ENCODE peak calls at places on chromosome 13, in six cellular contexts. C is choroid plexus epithelial cell, W is tibial artery, A is AG04450, B is Peyer's patch, R is heart left ventricle. U is an unnamed sample.

GRCh38 chr13:111907341-111907880 is 159.5 kb upstream of the SOX1 start:
- DNase-seq in R (no peak), W (no peak), C (no peak), B (peak), A (no peak), U (no peak)

GRCh38 chr13:79290595-79291244 is 115.3 kb downstream of the RBM26 start:
- DNase-seq in B (no peak), C (no peak), A (no peak), R (no peak), W (no peak), U (no peak)

GRCh38 chr13:38796890-38797289 is 110.0 kb downstream of the FREM2 start:
- DNase-seq in B (no peak), R (no peak), C (no peak), W (no peak), A (no peak), U (no peak)

GRCh38 chr13:107847406-107847805 is 367.9 kb downstream of the LIG4 start:
- DNase-seq in B (no peak), W (no peak), A (no peak), R (no peak), C (peak), U (no peak)

GRCh38 chr13:73578251-73578875 is 519.6 kb downstream of the KLF5 start:
- DNase-seq in R (no peak), B (no peak), W (no peak), C (peak), A (no peak), U (peak)

GRCh38 chr13:43307921-43308433 is 284.6 kb downstream of the DNAJC15 start:
- DNase-seq in C (peak), B (peak), W (peak), A (peak), R (peak), U (peak)

GRCh38 chr13:37914781-37915391 is 45.3 kb upstream of the TRPC4 start:
- DNase-seq in C (peak), R (no peak), A (no peak), W (no peak), B (no peak), U (peak)

GRCh38 chr13:99657848-99658265 is 156.6 kb downstream of the TM9SF2 start:
- DNase-seq in C (peak), W (peak), R (no peak), A (no peak), B (peak), U (peak)

GRCh38 chr13:62837895-62838294 is 1422.2 kb upstream of the PCDH20 start:
- DNase-seq in B (no peak), C (peak), R (no peak), W (no peak), A (peak), U (peak)

GRCh38 chr13:40508112-40508511 is 158.3 kb downstream of the FOXO1 start:
- DNase-seq in R (no peak), W (no peak), B (no peak), C (peak), A (no peak), U (peak)

GRCh38 chr13:68816715-68817114 is 1290.9 kb upstream of the ATXN8OS start:
- DNase-seq in B (no peak), W (no peak), A (no peak), R (no peak), C (no peak), U (no peak)

GRCh38 chr13:21081926-21082325 is 20.5 kb upstream of the LATS2 start:
- DNase-seq in R (no peak), W (no peak), C (no peak), B (no peak), A (no peak), U (no peak)

GRCh38 chr13:49625392-49626137 is 2.7 kb upstream of the ARL11 start:
- DNase-seq in A (no peak), C (peak), B (no peak), R (peak), W (no peak), U (no peak)

GRCh38 chr13:32417995-32418394 is 9.9 kb downstream of the N4BP2L1 start:
- DNase-seq in A (no peak), W (no peak), B (no peak), R (no peak), C (no peak), U (no peak)

GRCh38 chr13:32413284-32413683 is 14.6 kb downstream of the N4BP2L1 start:
- DNase-seq in R (no peak), B (no peak), C (no peak), W (no peak), A (no peak), U (no peak)

GRCh38 chr13:32414580-32414979 is 13.3 kb downstream of the N4BP2L1 start:
- DNase-seq in A (no peak), R (no peak), B (no peak), C (no peak), W (no peak), U (no peak)

GRCh38 chr13:32419862-32420261 is 8.1 kb downstream of the N4BP2L1 start:
- DNase-seq in W (no peak), R (no peak), C (no peak), B (no peak), A (no peak), U (no peak)

GRCh38 chr13:32415019-32415418 is 12.9 kb downstream of the N4BP2L1 start:
- DNase-seq in R (no peak), C (peak), A (no peak), W (no peak), B (no peak), U (peak)
- TF ChIP-seq CTCF in R (no peak), C (peak), A (peak), W (no peak), B (peak), U (peak)

GRCh38 chr13:27971776-27972618 is 2.9 kb upstream of the CDX2 start:
- DNase-seq in R (no peak), W (peak), A (no peak), B (no peak), C (no peak), U (no peak)
- H3K4me3 ChIP-seq in R (no peak), W (no peak), A (no peak), B (no peak), C (no peak), U (no peak)

DNA sequence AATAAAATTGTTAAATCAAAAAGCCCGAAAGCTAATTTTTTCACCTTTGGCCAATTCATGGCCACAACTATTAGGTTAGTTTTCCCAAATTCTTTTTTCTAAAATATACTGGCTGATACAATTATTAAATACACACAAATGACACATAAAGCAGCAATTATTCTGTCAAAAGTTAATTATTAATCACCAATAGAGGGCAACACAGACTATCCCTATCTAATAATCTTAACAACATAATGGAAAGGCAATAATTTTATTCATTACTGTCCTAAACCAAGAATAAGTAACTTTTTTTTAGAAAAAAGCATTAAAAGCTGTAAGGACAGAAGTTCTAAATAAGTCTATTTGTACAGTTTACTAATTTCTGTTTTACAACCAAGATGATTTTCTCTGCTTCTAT is 51.7 kb downstream of the KATNAL1 start:
- DNase-seq in C (no peak), W (no peak), B (no peak), R (no peak), A (no peak), U (peak)
- TF ChIP-seq CTCF in C (peak), W (no peak), B (peak), R (no peak), A (no peak), U (no peak)

GRCh38 chr13:36548129-36548528 is 115.8 kb downstream of the CCNA1 start:
- DNase-seq in B (no peak), A (no peak), W (no peak), C (no peak), R (no peak), U (no peak)
- H3K4me3 ChIP-seq in B (no peak), A (no peak), W (no peak), C (no peak), R (no peak), U (no peak)

GRCh38 chr13:50712469-50712868 is 131.0 kb downstream of the DLEU7 start:
- DNase-seq in B (no peak), A (no peak), R (no peak), W (no peak), C (peak), U (no peak)

GRCh38 chr13:50715402-50716146 is 127.9 kb downstream of the DLEU7 start:
- DNase-seq in C (no peak), A (no peak), B (no peak), W (peak), R (peak), U (no peak)

GRCh38 chr13:50712882-50713281 is 130.6 kb downstream of the DLEU7 start:
- DNase-seq in R (no peak), W (no peak), C (no peak), B (no peak), A (no peak), U (no peak)

GRCh38 chr13:50714886-50715285 is 128.6 kb downstream of the DLEU7 start:
- DNase-seq in A (no peak), B (no peak), C (no peak), W (no peak), R (no peak), U (no peak)

DNA sequence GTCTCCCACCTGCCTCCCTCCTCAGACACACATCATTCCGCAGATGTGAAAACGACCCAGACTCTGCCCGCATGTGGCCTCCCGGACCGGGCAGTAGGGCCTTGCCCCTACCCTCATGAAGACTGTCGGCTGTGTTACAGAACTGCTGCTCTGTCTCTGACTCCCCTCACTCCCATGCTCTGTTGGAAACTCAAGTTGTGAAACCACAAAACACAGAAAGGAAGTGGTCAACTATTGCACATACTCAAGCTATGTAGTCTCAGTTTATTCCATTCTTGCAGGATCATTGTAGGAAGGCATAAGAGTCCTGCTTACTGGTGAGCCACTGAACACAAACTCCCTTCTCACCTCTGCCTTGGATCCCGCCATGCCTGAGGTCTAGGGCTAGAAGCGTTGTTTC is 129.6 kb downstream of the DLEU7 start:
- DNase-seq in A (peak), B (no peak), C (peak), R (no peak), W (no peak), U (peak)
- TF ChIP-seq CTCF in A (no peak), B (no peak), C (no peak), R (no peak), W (no peak), U (no peak)

DNA sequence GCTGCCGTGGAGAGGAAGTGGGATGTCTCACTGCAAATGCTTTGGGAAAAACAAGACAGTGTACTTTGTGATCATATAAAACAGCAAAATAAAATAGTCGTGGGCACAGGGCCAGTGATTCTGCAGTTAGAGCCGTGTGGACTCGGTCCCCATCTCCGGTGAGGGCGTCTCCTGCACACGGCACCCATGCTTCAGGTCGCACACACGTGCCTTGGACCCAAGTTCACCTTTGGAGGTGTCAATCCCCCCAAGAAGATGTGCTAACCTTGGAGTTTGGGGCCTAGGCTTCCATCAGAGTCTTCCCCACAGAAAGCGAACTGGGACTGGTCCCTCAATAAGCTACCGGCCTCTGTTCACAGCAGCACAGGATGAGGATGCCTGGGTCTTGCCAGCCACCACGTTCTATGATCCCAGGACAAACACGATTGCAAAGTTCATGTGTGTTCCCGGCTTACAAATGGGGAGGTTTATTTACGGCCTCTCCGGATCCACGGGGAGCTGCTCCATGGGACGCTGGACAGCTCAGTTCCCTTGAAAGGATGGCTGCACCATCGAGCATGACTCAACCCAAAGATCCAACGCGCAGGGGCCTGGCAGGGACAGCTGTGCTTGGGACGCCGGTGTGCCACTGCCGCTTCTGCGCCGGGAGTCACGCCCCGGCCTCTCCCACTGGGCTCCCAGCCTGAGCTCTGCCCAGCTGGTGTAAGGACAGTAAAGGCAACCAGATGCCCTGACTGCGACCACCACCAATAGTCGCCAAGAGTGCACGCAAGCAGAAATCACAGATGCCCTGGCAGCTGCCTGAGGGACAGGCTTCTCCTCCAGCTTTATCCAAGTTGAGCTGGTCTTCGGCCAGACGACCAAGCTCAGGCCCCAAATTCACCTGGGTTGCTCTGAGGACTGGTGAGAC is 8.6 kb downstream of the GAS6 start:
- DNase-seq in C (no peak), W (peak), B (no peak), A (no peak), R (peak), U (no peak)
- H3K4me3 ChIP-seq in C (no peak), W (no peak), B (no peak), A (no peak), R (no peak), U (no peak)

GRCh38 chr13:65889368-65889767 is 1340.8 kb downstream of the PCDH9 start:
- DNase-seq in B (no peak), A (no peak), W (no peak), R (no peak), C (no peak), U (no peak)
- TF ChIP-seq CTCF in B (no peak), A (no peak), W (no peak), R (no peak), C (no peak), U (no peak)